ENCODE peak calls at places on chromosome 13, in five cellular contexts. K is heart left ventricle, E is IMR-90, D is body of pancreas, G is uterus. Z is an unnamed sample. For H3K4me1, the result is how much of the 10 kb centered on the place peaks cover.

GRCh38 chr13:83765796-83766195 is 116.5 kb downstream of the SLITRK1 start:
- DNase-seq in D (no peak), K (no peak), G (no peak), E (no peak), Z (no peak)

GRCh38 chr13:96294930-96295657 is 205.2 kb downstream of the HS6ST3 start:
- DNase-seq in K (no peak), D (no peak), E (no peak), G (no peak), Z (no peak)

GRCh38 chr13:66618702-66619101 is 611.4 kb downstream of the PCDH9 start:
- DNase-seq in G (no peak), E (peak), K (no peak), D (no peak), Z (no peak)

GRCh38 chr13:37947419-37948140 is 78.0 kb upstream of the TRPC4 start:
- DNase-seq in E (no peak), D (no peak), K (no peak), G (no peak), Z (no peak)

GRCh38 chr13:82294226-82294625 is 1588.0 kb downstream of the SLITRK1 start:
- DNase-seq in K (no peak), D (no peak), G (no peak), E (no peak), Z (no peak)

GRCh38 chr13:102138635-102139225 is 263.1 kb downstream of the FGF14 start:
- DNase-seq in E (peak), G (no peak), D (no peak), K (no peak), Z (no peak)

GRCh38 chr13:96860829-96861228 is 133.4 kb downstream of the OXGR1 start:
- DNase-seq in G (no peak), K (no peak), D (no peak), E (no peak), Z (no peak)

GRCh38 chr13:46492946-46493345 is 60.0 kb upstream of the LRCH1 start:
- DNase-seq in D (peak), K (no peak), G (no peak), E (peak), Z (no peak)

GRCh38 chr13:32585625-32586021 is 629 bp upstream of the PDS5B start:
- DNase-seq in K (no peak), G (peak), D (peak), E (no peak), Z (peak)

GRCh38 chr13:112984501-112984900 is 15.5 kb downstream of the MCF2L start:
- DNase-seq in G (no peak), K (no peak), D (no peak), E (no peak), Z (no peak)

GRCh38 chr13:95032114-95032513 is 269.1 kb downstream of the ABCC4 start:
- DNase-seq in G (no peak), E (no peak), K (no peak), D (no peak), Z (no peak)

GRCh38 chr13:99308481-99309087 is 1.4 kb upstream of the GPR183 start:
- DNase-seq in G (no peak), D (no peak), K (no peak), E (peak), Z (no peak)
- H3K4me1 ChIP-seq in G (under half), D (under half), K (under half), E (under half), Z (under half)

GRCh38 chr13:21074601-21075302 is 13.4 kb upstream of the LATS2 start:
- DNase-seq in D (no peak), G (peak), E (no peak), K (peak), Z (no peak)

GRCh38 chr13:21069561-21070004 is 8.2 kb upstream of the LATS2 start:
- DNase-seq in G (peak), D (no peak), K (peak), E (peak), Z (no peak)

GRCh38 chr13:21075303-21076264 is 14.2 kb upstream of the LATS2 start:
- DNase-seq in G (peak), E (no peak), K (peak), D (peak), Z (peak)

GRCh38 chr13:21071015-21071414 is 9.6 kb upstream of the LATS2 start:
- DNase-seq in E (no peak), G (no peak), D (no peak), K (no peak), Z (no peak)

DNA sequence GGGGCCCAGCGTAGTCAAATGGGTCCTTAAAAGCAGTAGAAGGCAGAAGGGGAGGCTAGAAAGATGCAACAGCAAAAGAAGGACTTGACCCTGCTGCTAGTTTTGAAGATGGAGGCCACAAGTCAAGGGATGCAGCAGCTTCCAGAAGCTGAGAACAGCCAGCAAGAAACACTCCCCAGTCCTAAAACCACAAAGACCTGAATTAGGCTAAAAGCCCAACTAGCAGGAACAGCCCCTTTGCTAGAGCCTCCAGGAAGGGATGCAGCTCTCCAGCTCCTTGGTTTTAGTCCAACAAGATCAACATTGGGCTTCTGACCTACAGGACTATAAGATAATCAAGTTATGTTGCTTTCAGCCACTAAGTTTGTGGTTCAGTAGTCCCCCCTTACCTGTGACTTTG is 10.5 kb upstream of the LATS2 start:
- DNase-seq in G (no peak), E (no peak), K (no peak), D (no peak), Z (no peak)
- TF ChIP-seq POLR2A in G (no peak), E (no peak), K (no peak), D (no peak), Z (no peak)

GRCh38 chr13:48155850-48156249 is 60.9 kb upstream of the MED4 start:
- DNase-seq in D (no peak), G (no peak), E (peak), K (no peak), Z (no peak)

GRCh38 chr13:48154671-48155070 is 59.8 kb upstream of the MED4 start:
- DNase-seq in E (no peak), G (no peak), D (no peak), K (no peak), Z (no peak)

GRCh38 chr13:48158915-48159314 is 64.0 kb upstream of the MED4 start:
- DNase-seq in G (no peak), K (no peak), E (no peak), D (no peak), Z (no peak)

GRCh38 chr13:48158290-48158689 is 63.4 kb upstream of the MED4 start:
- DNase-seq in E (no peak), D (no peak), G (no peak), K (no peak), Z (no peak)

GRCh38 chr13:48156466-48156865 is 61.6 kb upstream of the MED4 start:
- DNase-seq in E (no peak), K (peak), D (no peak), G (no peak), Z (no peak)
- H3K4me1 ChIP-seq in E (under half), K (under half), D (under half), G (under half), Z (under half)

DNA sequence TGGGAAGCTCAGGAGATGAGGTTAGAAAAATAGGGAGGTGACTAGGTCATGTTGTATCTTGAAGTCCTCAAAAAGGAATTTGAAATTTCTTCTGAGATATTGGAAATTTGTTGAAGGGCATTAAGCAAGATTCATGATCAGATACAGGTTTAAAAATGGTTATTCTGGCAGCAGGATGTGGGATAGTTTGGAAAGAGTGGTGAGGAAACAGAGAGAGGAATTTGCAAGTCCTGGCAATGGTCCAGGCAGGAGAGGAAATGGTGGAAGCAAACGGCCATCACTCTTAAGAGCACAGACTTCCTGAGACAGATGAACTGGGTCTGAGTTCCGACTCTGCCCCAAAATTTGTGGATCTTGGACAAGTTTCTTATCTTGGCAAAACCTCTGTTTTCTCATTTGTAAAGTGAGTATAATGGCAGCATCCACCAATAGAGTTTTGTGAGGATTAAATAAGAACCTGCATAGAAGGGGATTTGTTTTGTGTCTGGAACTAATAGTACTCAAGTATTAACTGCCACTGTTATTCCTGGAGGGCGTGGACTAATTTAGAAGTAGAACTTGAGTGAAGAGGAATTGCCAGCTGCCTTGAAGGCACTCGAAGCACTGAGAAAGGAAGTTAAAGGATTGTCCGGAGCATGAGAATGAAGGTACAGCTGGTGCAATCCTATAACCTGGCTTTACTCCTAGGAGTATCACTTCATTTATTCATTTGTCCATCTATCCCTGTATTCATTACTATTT is 99.6 kb downstream of the CCNA1 start:
- DNase-seq in E (no peak), K (no peak), D (no peak), G (no peak), Z (no peak)
- TF ChIP-seq POLR2A in E (no peak), K (no peak), D (no peak), G (no peak), Z (no peak)

GRCh38 chr13:23749288-23749880 is 139.8 kb downstream of the MIPEP start:
- DNase-seq in K (no peak), D (no peak), E (no peak), G (no peak), Z (no peak)

GRCh38 chr13:23751195-23751594 is 138.0 kb downstream of the MIPEP start:
- DNase-seq in E (peak), D (no peak), K (no peak), G (no peak), Z (no peak)

GRCh38 chr13:23748591-23748990 is 140.6 kb downstream of the MIPEP start:
- DNase-seq in K (no peak), G (no peak), D (no peak), E (no peak), Z (no peak)

GRCh38 chr13:23752111-23753001 is 136.8 kb downstream of the MIPEP start:
- DNase-seq in E (peak), D (no peak), K (no peak), G (no peak), Z (no peak)

GRCh38 chr13:23750383-23751121 is 138.6 kb downstream of the MIPEP start:
- DNase-seq in K (no peak), E (peak), D (no peak), G (no peak), Z (no peak)
- H3K4me1 ChIP-seq in K (under half), E (under half), D (under half), G (under half), Z (under half)

GRCh38 chr13:30307194-30307965 is at the start of gene KATNAL1:
- DNase-seq in E (peak), K (peak), G (peak), D (peak), Z (peak)
- TF ChIP-seq POLR2A in E (peak), K (no peak), G (no peak), D (peak), Z (peak)

GRCh38 chr13:43119206-43119605 is 95.8 kb downstream of the DNAJC15 start:
- DNase-seq in D (no peak), E (no peak), G (no peak), K (no peak), Z (no peak)
- H3K4me1 ChIP-seq in D (under half), E (under half), G (under half), K (under half), Z (under half)

DNA sequence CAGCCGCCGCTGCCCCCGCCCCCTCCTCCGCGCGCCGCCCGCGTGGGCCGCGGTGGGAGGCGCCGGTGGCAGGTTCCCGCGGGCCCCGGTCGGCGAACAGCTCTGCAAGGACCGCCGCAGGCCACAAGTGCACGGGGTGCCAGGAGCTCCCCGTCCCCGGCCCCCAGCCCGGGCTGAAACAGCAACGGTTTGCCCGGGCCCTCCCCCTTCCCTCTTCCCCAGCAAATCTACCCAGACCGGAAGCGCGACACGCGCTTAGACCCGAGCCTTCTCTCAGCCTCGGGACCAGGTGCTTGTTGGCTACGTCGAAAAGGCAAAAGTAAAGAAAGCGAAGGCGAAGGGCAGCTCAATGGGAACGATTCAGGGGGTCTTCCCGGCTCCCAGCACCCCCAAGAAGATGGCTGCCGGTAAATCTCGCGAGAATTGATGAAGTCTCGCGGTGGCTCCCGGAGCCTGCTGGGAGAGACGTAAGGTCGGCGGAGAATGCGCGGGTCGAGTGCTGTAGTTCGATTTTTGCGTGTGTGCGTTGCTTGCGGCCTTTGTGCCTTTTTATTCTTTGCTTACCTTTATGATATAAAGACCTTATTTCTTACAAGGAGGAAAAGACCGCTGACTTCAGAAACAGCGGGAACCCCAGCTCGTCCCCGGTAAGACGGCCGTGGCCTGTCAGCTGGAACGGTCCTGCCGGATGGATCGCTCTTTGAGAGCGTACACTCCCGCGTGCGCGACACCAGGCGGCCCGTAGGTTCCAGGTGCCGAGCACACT is at the start of gene RBM26:
- DNase-seq in K (peak), E (peak), G (peak), D (peak), Z (peak)
- TF ChIP-seq POLR2A in K (no peak), E (peak), G (no peak), D (peak), Z (peak)

GRCh38 chr13:30874111-30874510 is 32.0 kb upstream of the MEDAG start:
- DNase-seq in K (no peak), G (no peak), E (no peak), D (no peak), Z (no peak)
- H3K4me1 ChIP-seq in K (under half), G (under half), E (under half), D (under half), Z (under half)